ENCODE peak calls at places on chromosome 16, in ten cellular contexts. R, B, O, J, M, V, K, C, F and A are unnamed samples.
A peak's percentile ranks its signal among the peaks of the same experiment; 100 is the strongest.

GRCh38 chr16:86667035-86667434 is 88.7 kb downstream of the FOXL1 start:
- DNase-seq in K (no peak), J (no peak), R (no peak), C (no peak), M (no peak), O (no peak), F (no peak), V (no peak), B (no peak), A (no peak)

GRCh38 chr16:48932216-48932855 is 322.4 kb upstream of the N4BP1 start:
- DNase-seq in O (no peak), C (no peak), F (no peak), B (no peak), J (no peak), R (no peak), K (no peak), V (no peak), M (no peak), A (no peak)

GRCh38 chr16:24208710-24209109 is 47.4 kb upstream of the CACNG3 start:
- DNase-seq in J (no peak), C (no peak), K (no peak), O (peak; percentile 48), F (no peak), R (no peak), M (no peak), V (no peak), B (peak; percentile 94), A (no peak)

GRCh38 chr16:4370570-4371480 is 823 bp upstream of the VASN start:
- DNase-seq in R (no peak), V (no peak), O (no peak), F (peak; percentile 29), J (no peak), C (no peak), B (no peak), M (peak; percentile 60), K (peak; percentile 50), A (no peak)

GRCh38 chr16:14669776-14670175 is 24.3 kb downstream of the PLA2G10 start:
- DNase-seq in B (no peak), R (peak; percentile 91), C (no peak), V (no peak), K (peak; percentile 96), M (no peak), F (no peak), O (peak; percentile 31), J (no peak), A (no peak)

GRCh38 chr16:48317614-48318013 is 67.6 kb downstream of the SIAH1 start:
- DNase-seq in B (no peak), C (no peak), R (no peak), J (no peak), K (no peak), V (no peak), M (no peak), O (no peak), F (no peak), A (peak; percentile 58)

GRCh38 chr16:30458561-30459394 is 13.1 kb upstream of the SEPHS2 start:
- DNase-seq in O (no peak), M (no peak), B (no peak), F (peak; percentile 89), K (no peak), C (no peak), V (no peak), R (peak; percentile 52), J (no peak), A (peak; percentile 97)

GRCh38 chr16:10959161-10959560 is 14.8 kb downstream of the CLEC16A start:
- DNase-seq in B (no peak), K (no peak), R (no peak), O (no peak), M (no peak), F (no peak), V (no peak), J (no peak), C (no peak), A (no peak)

GRCh38 chr16:82331397-82331796 is 161.4 kb upstream of the MPHOSPH6 start:
- DNase-seq in R (no peak), F (no peak), O (no peak), V (no peak), M (no peak), K (no peak), J (no peak), B (no peak), C (no peak), A (no peak)

GRCh38 chr16:72355561-72355960 is 183.6 kb upstream of the PMFBP1 start:
- DNase-seq in O (no peak), J (no peak), R (no peak), B (no peak), V (no peak), K (no peak), F (no peak), M (no peak), C (no peak), A (no peak)

GRCh38 chr16:4787627-4788482 is at the start of gene SEPTIN12:
- DNase-seq in R (no peak), V (no peak), O (peak; percentile 32), F (no peak), B (no peak), K (no peak), C (no peak), M (no peak), J (no peak), A (no peak)

GRCh38 chr16:89982318-89982717 is 33.8 kb downstream of the DEF8 start:
- DNase-seq in R (no peak), J (no peak), F (no peak), K (no peak), M (no peak), V (no peak), O (no peak), B (no peak), C (no peak), A (no peak)

GRCh38 chr16:67252806-67253497 is 4.2 kb downstream of the SLC9A5 start:
- DNase-seq in K (no peak), M (no peak), V (no peak), F (no peak), C (no peak), J (no peak), R (no peak), O (no peak), B (no peak), A (no peak)

GRCh38 chr16:50591209-50591608 is 43.0 kb downstream of the NKD1 start:
- DNase-seq in M (no peak), J (no peak), K (no peak), V (no peak), C (no peak), F (no peak), R (no peak), B (no peak), O (no peak), A (no peak)

GRCh38 chr16:50594332-50595260 is 46.4 kb downstream of the NKD1 start:
- DNase-seq in R (no peak), K (no peak), V (no peak), J (no peak), B (no peak), C (no peak), O (no peak), M (no peak), F (no peak), A (no peak)

GRCh38 chr16:50592996-50593395 is 44.8 kb downstream of the NKD1 start:
- DNase-seq in M (no peak), O (no peak), V (no peak), C (no peak), B (no peak), K (no peak), J (no peak), R (no peak), F (no peak), A (no peak)

GRCh38 chr16:50593410-50594139 is 45.4 kb downstream of the NKD1 start:
- DNase-seq in J (peak; percentile 10), V (peak; percentile 30), M (no peak), C (no peak), O (peak; percentile 87), B (peak; percentile 86), K (no peak), R (no peak), F (no peak), A (no peak)

GRCh38 chr16:50591800-50592771 is 43.9 kb downstream of the NKD1 start:
- DNase-seq in O (peak; percentile 28), V (no peak), C (no peak), J (no peak), M (peak; percentile 48), K (peak; percentile 98), F (no peak), R (peak; percentile 37), B (no peak), A (no peak)
- TF ChIP-seq CTCF in O (no peak), V (no peak), C (no peak), J (no peak), M (no peak), K (peak; percentile 59), F (no peak), R (no peak), B (no peak), A (no peak)

GRCh38 chr16:27754788-27755690 is 205.1 kb downstream of the KATNIP start:
- DNase-seq in J (no peak), K (no peak), O (no peak), M (no peak), C (no peak), R (no peak), B (no peak), F (no peak), V (no peak), A (no peak)
- TF ChIP-seq CTCF in J (no peak), K (no peak), O (no peak), M (no peak), C (no peak), R (no peak), B (no peak), F (no peak), V (no peak), A (no peak)

DNA sequence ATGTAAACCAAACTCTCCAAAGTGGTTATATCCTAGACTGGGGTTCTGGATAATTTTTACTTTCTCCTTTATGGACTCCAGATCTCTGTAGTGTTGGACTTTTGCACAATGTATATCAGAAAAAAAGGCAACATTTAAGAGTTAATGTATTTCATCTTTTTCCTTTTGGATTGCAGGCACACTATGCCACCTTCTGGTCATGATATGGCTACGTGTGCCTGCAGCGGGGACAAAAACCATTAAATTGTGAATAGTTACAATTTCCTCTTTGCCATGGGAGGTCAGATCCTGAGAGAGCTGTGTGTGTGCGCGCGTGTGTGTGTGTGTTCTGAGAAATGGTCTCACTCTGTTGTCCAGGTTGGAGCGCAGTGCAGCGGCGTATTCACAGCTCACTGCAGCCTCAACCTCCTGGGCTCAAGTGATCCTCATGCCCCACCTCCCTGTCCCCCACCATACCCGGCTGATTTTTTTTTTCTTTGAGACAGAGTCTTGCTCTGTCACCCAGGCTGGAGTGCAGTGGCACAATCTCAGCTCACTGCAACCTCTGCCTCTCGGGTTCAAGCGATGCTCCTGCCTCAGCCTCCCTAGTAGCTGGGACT is 4.3 kb upstream of the SGF29 start:
- DNase-seq in C (no peak), V (no peak), J (no peak), K (peak; percentile 30), F (no peak), O (peak; percentile 45), B (no peak), M (peak; percentile 47), R (no peak), A (peak; percentile 18)
- TF ChIP-seq CTCF in C (peak; percentile 53), V (no peak), J (peak; percentile 68), K (peak; percentile 79), F (peak; percentile 37), O (peak; percentile 53), B (peak; percentile 40), M (peak; percentile 72), R (peak; percentile 61), A (peak; percentile 56)

DNA sequence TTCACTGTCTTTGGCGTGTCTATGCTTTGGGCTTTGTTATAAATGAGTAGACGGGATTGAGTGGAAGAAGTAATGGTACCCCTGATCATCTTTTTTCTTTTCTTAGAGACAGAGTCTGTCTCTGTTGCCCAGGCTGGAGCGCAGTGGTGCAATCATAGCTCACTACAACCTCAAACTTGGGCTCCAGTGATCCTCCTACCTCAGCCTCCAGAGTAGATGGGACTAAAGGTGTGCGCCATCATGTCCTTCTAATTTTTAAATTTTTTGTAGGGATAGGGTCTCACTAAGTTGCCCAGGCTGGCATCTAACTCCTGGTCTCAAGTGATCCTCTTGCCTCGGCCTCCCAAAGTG is 14.9 kb upstream of the GPRC5B start:
- DNase-seq in R (no peak), M (no peak), K (no peak), V (no peak), F (no peak), O (no peak), J (no peak), B (no peak), C (no peak), A (no peak)
- TF ChIP-seq CTCF in R (peak; percentile 0), M (no peak), K (peak; percentile 2), V (peak; percentile 8), F (no peak), O (no peak), J (no peak), B (no peak), C (no peak), A (no peak)